ENCODE peak calls at places on chromosome X, in four cellular contexts. One of them, this sample, is unnamed.

GRCh38 chrX:132271330-132271729 is 52.1 kb upstream of the RAP2C start:
- DNase-seq in nephron progenitor cell: no peak
- DNase-seq in fibroblast of lung: peak; percentile 34
- DNase-seq in GM23338: no peak
- DNase-seq in this sample: no peak

GRCh38 chrX:111483140-111483539 is 28.3 kb upstream of the SERTM2 start:
- DNase-seq in GM23338: no peak
- DNase-seq in fibroblast of lung: no peak
- DNase-seq in nephron progenitor cell: peak; percentile 55
- DNase-seq in this sample: no peak

GRCh38 chrX:152821145-152821765 is 9.3 kb downstream of the CETN2 start:
- DNase-seq in nephron progenitor cell: peak; percentile 55
- DNase-seq in GM23338: peak; percentile 74
- DNase-seq in fibroblast of lung: peak; percentile 25
- DNase-seq in this sample: peak; percentile 72

GRCh38 chrX:102840871-102841705 is 96.0 kb upstream of the RAB40AL start:
- DNase-seq in fibroblast of lung: peak; percentile 22
- DNase-seq in GM23338: peak; percentile 69
- DNase-seq in nephron progenitor cell: no peak
- DNase-seq in this sample: no peak

GRCh38 chrX:111262086-111262485 is 8.2 kb downstream of the CAPN6 start:
- DNase-seq in fibroblast of lung: no peak
- DNase-seq in GM23338: no peak
- DNase-seq in nephron progenitor cell: no peak
- DNase-seq in this sample: no peak

GRCh38 chrX:44344194-44344593 is 722 bp upstream of the EFHC2 start:
- DNase-seq in GM23338: peak; percentile 43
- DNase-seq in fibroblast of lung: no peak
- DNase-seq in nephron progenitor cell: no peak
- DNase-seq in this sample: no peak

GRCh38 chrX:150036181-150036580 is 97.9 kb upstream of the EOLA2 start:
- DNase-seq in nephron progenitor cell: no peak
- DNase-seq in GM23338: no peak
- DNase-seq in fibroblast of lung: peak; percentile 63
- DNase-seq in this sample: no peak

GRCh38 chrX:71168134-71168533 is 23.5 kb downstream of the NLGN3 start:
- DNase-seq in GM23338: no peak
- DNase-seq in fibroblast of lung: no peak
- DNase-seq in nephron progenitor cell: no peak
- DNase-seq in this sample: no peak

GRCh38 chrX:17535229-17535628 is 160.2 kb downstream of the NHS start:
- DNase-seq in fibroblast of lung: peak; percentile 33
- DNase-seq in nephron progenitor cell: no peak
- DNase-seq in GM23338: peak; percentile 74
- DNase-seq in this sample: peak; percentile 50

GRCh38 chrX:1537031-1537715 is at the start of gene P2RY8:
- DNase-seq in fibroblast of lung: no peak
- DNase-seq in nephron progenitor cell: no peak
- DNase-seq in GM23338: no peak
- DNase-seq in this sample: no peak

GRCh38 chrX:115367455-115367854 is 77.9 kb downstream of the LUZP4 start:
- DNase-seq in GM23338: no peak
- DNase-seq in fibroblast of lung: no peak
- DNase-seq in nephron progenitor cell: no peak
- DNase-seq in this sample: no peak

GRCh38 chrX:54807524-54808108 is at the start of gene MAGED2:
- DNase-seq in nephron progenitor cell: peak; percentile 53
- DNase-seq in GM23338: peak; percentile 56
- DNase-seq in fibroblast of lung: peak; percentile 39
- DNase-seq in this sample: peak; percentile 38

GRCh38 chrX:41258281-41258680 is 75.7 kb upstream of the DDX3X start:
- DNase-seq in nephron progenitor cell: no peak
- DNase-seq in GM23338: no peak
- DNase-seq in fibroblast of lung: no peak
- DNase-seq in this sample: no peak

This sample was measured in WERI-Rb-1.